ENCODE peak calls at places on chromosomes 6 and 20, in nine cellular contexts. L is CD4-positive, alpha-beta T cell; Y is breast epithelium; T is cardiac fibroblast; Z is GM20000; W is neural crest cell; X is glutamatergic neuron; D is mucosa of descending colon; B is HCT116. U is an unnamed sample.

GRCh38 chr20:10832146-10832545 is 158.3 kb upstream of the JAG1 start:
- DNase-seq in B (no peak), L (no peak), Z (no peak), W (no peak), Y (no peak), T (no peak), D (no peak), X (no peak), U (no peak)

GRCh38 chr6:108119212-108120141 is 44.9 kb upstream of the OSTM1 start:
- DNase-seq in L (no peak), D (no peak), Z (peak), T (no peak), B (no peak), X (peak), Y (no peak), W (no peak), U (peak)

GRCh38 chr6:45727824-45728449 is 287.7 kb downstream of the CLIC5 start:
- DNase-seq in L (no peak), B (no peak), W (no peak), Y (no peak), Z (no peak), X (no peak), D (no peak), T (no peak), U (no peak)

GRCh38 chr6:129006685-129007514 is 124.0 kb downstream of the LAMA2 start:
- DNase-seq in Y (no peak), L (no peak), W (no peak), D (no peak), T (no peak), X (no peak), Z (no peak), B (no peak), U (no peak)

GRCh38 chr20:32534661-32535240 is 50.4 kb downstream of the NOL4L start:
- DNase-seq in D (no peak), W (no peak), Z (peak), X (no peak), L (peak), Y (no peak), T (no peak), B (no peak), U (no peak)

GRCh38 chr20:51700809-51701285 is 67.3 kb downstream of the ATP9A start:
- DNase-seq in Z (peak), W (peak), D (peak), B (peak), Y (no peak), T (peak), X (no peak), L (no peak), U (peak)

GRCh38 chr6:129686941-129687627 is 22.9 kb downstream of the ARHGAP18 start:
- DNase-seq in W (no peak), T (peak), B (no peak), L (peak), X (no peak), Y (no peak), Z (peak), D (peak), U (no peak)

GRCh38 chr6:130296854-130297253 is 69.0 kb upstream of the TMEM200A start:
- DNase-seq in B (peak), X (no peak), Y (no peak), L (no peak), D (no peak), T (no peak), Z (no peak), W (no peak), U (no peak)

GRCh38 chr6:84172574-84172973 is 54.9 kb downstream of the CEP162 start:
- DNase-seq in W (no peak), X (no peak), T (no peak), B (no peak), D (no peak), Z (no peak), Y (no peak), L (no peak), U (no peak)

GRCh38 chr6:167130008-167130677 is 7.2 kb downstream of the CCR6 start:
- DNase-seq in D (no peak), B (no peak), Y (no peak), X (no peak), L (no peak), W (no peak), T (no peak), Z (peak), U (no peak)

GRCh38 chr20:5357942-5358341 is 41.2 kb upstream of the PROKR2 start:
- DNase-seq in W (no peak), Z (no peak), B (no peak), Y (no peak), L (no peak), T (no peak), X (no peak), D (no peak), U (no peak)

GRCh38 chr20:33516882-33517281 is 27.0 kb downstream of the CBFA2T2 start:
- DNase-seq in Y (no peak), X (no peak), Z (no peak), D (no peak), T (peak), W (no peak), L (no peak), B (no peak), U (no peak)

GRCh38 chr20:3901028-3901746 is 12.0 kb downstream of the PANK2 start:
- DNase-seq in B (no peak), T (peak), D (no peak), X (no peak), W (no peak), Y (no peak), Z (no peak), L (no peak), U (no peak)

GRCh38 chr6:27867941-27868705 is 44.1 kb downstream of the OR2B2 start:
- DNase-seq in B (no peak), D (peak), L (no peak), Z (no peak), X (no peak), T (no peak), W (no peak), Y (no peak), U (no peak)

GRCh38 chr6:27871919-27872633 is 40.1 kb downstream of the OR2B2 start:
- DNase-seq in T (peak), W (peak), D (peak), B (no peak), Z (peak), L (peak), X (peak), Y (peak), U (peak)

GRCh38 chr6:27872634-27873028 is 39.6 kb downstream of the OR2B2 start:
- DNase-seq in L (no peak), T (no peak), X (no peak), D (no peak), Y (no peak), B (no peak), W (no peak), Z (no peak), U (no peak)

GRCh38 chr6:27870486-27870885 is 41.7 kb downstream of the OR2B2 start:
- DNase-seq in W (no peak), X (no peak), D (no peak), Z (no peak), L (no peak), Y (no peak), B (no peak), T (no peak), U (no peak)

DNA sequence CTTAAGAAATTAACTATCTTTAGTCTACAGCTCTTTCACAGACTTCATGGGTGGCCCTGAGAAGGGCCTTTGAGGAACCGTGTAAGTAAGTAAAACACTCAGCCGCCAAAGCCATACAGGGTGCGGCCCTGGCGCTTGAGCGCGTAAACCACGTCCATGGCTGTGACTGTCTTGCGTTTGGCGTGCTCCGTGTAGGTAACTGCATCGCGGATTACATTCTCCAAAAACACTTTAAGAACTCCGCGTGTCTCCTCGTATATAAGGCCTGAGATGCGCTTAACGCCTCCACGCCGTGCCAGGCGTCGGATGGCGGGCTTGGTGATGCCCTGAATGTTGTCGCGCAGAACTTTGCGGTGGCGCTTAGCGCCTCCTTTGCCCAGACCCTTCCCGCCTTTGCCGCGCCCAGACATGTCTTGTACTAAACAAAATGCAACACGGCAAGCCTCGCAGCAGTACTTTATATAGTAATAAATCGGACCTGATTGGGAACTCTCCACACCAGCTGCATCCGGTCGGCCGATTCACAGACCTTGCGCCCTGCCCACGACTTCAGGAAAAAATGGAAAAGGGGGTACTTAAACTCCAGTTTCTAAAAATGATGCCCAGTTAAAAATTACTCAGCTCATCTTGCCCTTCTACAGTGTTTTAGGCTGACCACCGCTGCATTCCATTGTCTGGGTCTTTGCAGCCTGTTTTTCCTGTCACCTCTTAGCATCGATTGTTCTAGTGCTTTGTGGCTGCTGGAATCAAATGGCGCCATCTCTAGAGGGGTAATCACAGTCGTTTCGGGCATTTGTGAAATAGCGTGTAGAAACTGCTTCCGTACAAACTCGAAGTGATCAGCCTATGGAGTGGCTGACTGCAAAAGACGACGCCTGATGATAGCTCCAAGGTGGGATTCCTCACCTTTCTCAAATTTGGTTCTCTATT is 38.8 kb downstream of the OR2B2 start:
- DNase-seq in L (peak), D (peak), Y (no peak), X (peak), W (no peak), T (peak), Z (no peak), B (no peak), U (peak)
- TF ChIP-seq CTCF in L (no peak), D (no peak), Y (no peak), X (no peak), W (no peak), T (no peak), Z (no peak), B (no peak), U (no peak)

DNA sequence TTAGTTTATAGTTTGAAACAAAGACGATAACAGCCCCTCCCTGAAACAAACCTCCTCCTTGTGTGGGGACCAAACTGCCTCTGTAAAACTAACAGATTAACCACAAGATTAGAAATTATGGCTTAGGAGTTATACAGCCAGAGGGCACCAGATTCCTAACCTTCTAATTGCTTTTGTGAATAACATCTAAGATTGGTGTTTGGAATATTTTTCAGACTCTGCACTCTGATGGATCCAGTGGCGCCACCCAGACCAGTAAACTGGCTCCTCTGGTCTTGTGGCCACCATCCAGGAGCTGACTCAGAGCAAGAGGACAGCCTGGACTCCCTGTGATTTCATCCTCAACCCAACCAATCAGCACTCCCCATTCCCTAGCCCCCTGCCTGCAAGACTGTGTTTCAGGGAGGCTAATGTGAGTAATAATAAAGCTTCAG is 58.3 kb upstream of the SLC22A16 start:
- DNase-seq in Z (no peak), W (no peak), T (peak), D (peak), B (no peak), X (no peak), L (no peak), Y (peak), U (no peak)
- TF ChIP-seq CTCF in Z (no peak), W (no peak), T (no peak), D (no peak), B (no peak), X (no peak), L (no peak), Y (no peak), U (no peak)

DNA sequence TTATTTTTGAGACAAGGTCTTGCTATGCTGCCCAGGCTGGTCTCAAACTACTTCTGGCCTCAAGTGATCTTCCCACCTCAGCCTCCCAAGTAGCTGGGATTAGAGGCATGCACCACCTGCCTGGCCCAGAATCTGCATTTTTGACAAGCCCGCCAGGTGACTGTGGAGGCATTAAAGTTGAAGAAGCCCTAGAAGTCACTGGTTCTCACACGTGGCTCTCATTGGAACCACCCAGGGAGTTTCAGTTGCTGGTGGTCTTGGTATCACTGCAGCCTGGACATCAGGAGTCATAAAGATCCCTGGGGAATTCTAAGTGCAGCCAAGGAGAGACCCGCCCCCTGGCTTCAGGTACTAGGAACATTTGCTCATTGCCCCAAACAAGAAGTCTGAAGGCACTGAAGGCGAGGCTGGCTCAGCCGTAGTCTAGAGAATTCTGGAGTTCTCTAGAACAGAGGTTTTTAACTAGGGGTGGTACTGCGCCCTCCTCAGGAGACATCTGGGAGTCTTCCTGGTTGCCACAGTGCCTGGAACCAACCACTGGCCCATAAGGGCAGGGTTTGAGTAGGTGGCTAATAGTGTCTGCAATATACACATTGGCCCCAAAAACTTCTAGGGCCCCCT is 182.8 kb downstream of the ZMYND8 start:
- DNase-seq in D (no peak), B (no peak), Z (no peak), L (no peak), W (no peak), X (no peak), Y (no peak), T (no peak), U (no peak)
- TF ChIP-seq CTCF in D (no peak), B (no peak), Z (no peak), L (no peak), W (no peak), X (no peak), Y (no peak), T (no peak), U (no peak)

GRCh38 chr6:20965276-20965675 is 431.0 kb downstream of the CDKAL1 start:
- DNase-seq in Y (no peak), W (no peak), L (no peak), Z (no peak), T (no peak), D (no peak), B (no peak), X (no peak), U (no peak)
- TF ChIP-seq CTCF in Y (no peak), W (no peak), L (no peak), Z (no peak), T (no peak), D (no peak), B (no peak), X (no peak), U (no peak)

GRCh38 chr6:158496700-158497099 is 63.2 kb upstream of the TMEM181 start:
- DNase-seq in X (no peak), Z (no peak), B (no peak), T (no peak), W (no peak), Y (no peak), L (no peak), D (no peak), U (no peak)
- TF ChIP-seq CTCF in X (no peak), Z (no peak), B (no peak), T (no peak), W (no peak), Y (no peak), L (no peak), D (no peak), U (no peak)

GRCh38 chr6:82365011-82365751 is 1.6 kb downstream of the TPBG start:
- DNase-seq in W (peak), T (peak), L (no peak), Y (no peak), Z (peak), B (peak), D (peak), X (peak), U (peak)
- TF ChIP-seq CTCF in W (peak), T (peak), L (no peak), Y (peak), Z (no peak), B (peak), D (no peak), X (no peak), U (no peak)

DNA sequence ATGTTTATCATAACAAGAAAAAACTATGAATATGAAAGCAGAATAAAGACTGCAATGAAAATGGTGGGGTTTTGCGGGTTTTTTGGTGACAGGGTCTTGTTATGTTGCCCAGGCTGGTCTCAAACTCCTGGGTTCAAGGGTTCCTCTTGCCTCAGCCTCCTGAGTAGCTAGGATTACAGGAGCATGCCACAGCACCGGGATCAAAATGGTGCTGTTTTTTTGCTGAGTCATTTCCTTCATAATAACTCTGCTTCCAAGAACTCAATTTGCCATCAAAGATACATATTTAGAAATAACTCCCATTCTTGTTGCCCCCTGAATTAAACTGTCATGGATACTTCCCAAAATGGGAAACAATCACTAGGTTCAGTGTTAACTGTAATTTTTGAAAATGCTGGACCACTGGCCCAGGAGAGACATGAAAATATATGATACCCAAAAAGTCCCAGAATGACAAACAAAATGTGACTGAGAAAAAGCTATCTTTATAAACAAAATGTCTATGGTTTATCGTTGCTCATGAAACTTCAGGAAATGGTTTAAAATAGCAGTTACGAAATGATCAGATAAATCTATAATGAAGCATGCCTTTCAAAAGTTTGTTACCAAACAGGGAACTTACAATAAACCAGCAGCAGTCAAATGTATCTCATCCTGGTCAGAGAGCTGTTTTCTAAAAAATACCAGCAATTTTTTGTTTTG is 32.1 kb downstream of the ILRUN start:
- DNase-seq in X (no peak), T (peak), Z (no peak), W (no peak), D (no peak), B (no peak), Y (no peak), L (no peak), U (no peak)
- TF ChIP-seq CTCF in X (no peak), T (no peak), Z (no peak), W (no peak), D (no peak), B (no peak), Y (no peak), L (no peak), U (no peak)

U was measured in nephron progenitor cell.